ENCODE peak calls at places on chromosomes 1 and 21, in six cellular contexts. I is PC-9; X is aorta; Z is naive thymus-derived CD4-positive, alpha-beta T cell; F is esophagus squamous epithelium; Q is endothelial cell of umbilical vein. J is an unnamed sample.
A peak's percentile ranks its signal among the peaks of the same experiment; 100 is the strongest.

GRCh38 chr1:7136166-7136953 is 351.1 kb downstream of the CAMTA1 start:
- DNase-seq in I (no peak), X (no peak), Z (no peak), F (no peak), Q (no peak), J (no peak)

GRCh38 chr1:86503477-86504129 is 34.9 kb downstream of the CLCA1 start:
- DNase-seq in I (no peak), X (peak; percentile 57), Z (no peak), F (no peak), Q (no peak), J (no peak)

GRCh38 chr1:150332651-150333290 is 11.4 kb downstream of the PRPF3 start:
- DNase-seq in I (no peak), X (no peak), Z (no peak), F (no peak), Q (no peak), J (no peak)

GRCh38 chr21:25487046-25487594 is 120.2 kb downstream of the MRPL39 start:
- DNase-seq in I (no peak), X (no peak), Z (no peak), F (no peak), Q (no peak), J (no peak)

GRCh38 chr1:209854196-209854595 is 26.4 kb downstream of the UTP25 start:
- DNase-seq in I (no peak), X (no peak), Z (no peak), F (no peak), Q (no peak), J (no peak)

GRCh38 chr1:239952348-239953307 is 139.1 kb upstream of the FMN2 start:
- DNase-seq in I (no peak), X (no peak), Z (no peak), F (no peak), Q (no peak), J (no peak)

GRCh38 chr1:20663969-20664715 is 3.0 kb upstream of the DDOST start:
- DNase-seq in I (no peak), X (no peak), Z (no peak), F (no peak), Q (no peak), J (no peak)

GRCh38 chr1:212077028-212077427 is 41.5 kb downstream of the DTL start:
- DNase-seq in I (no peak), X (no peak), Z (no peak), F (no peak), Q (peak; percentile 18), J (no peak)

GRCh38 chr1:247295274-247295684 is 36.4 kb downstream of the ZNF496 start:
- DNase-seq in I (no peak), X (no peak), Z (no peak), F (no peak), Q (no peak), J (no peak)

GRCh38 chr1:23936481-23937176 is 23.0 kb upstream of the PNRC2 start:
- DNase-seq in I (no peak), X (no peak), Z (no peak), F (no peak), Q (no peak), J (no peak)

GRCh38 chr21:39377444-39378050 is 28.7 kb upstream of the HMGN1 start:
- DNase-seq in I (peak; percentile 60), X (no peak), Z (no peak), F (no peak), Q (peak; percentile 49), J (no peak)

GRCh38 chr1:86487131-86487804 is 18.5 kb downstream of the CLCA1 start:
- DNase-seq in I (no peak), X (no peak), Z (no peak), F (no peak), Q (no peak), J (peak; percentile 80)

GRCh38 chr1:208189183-208189582 is 55.0 kb downstream of the PLXNA2 start:
- DNase-seq in I (peak; percentile 51), X (no peak), Z (no peak), F (no peak), Q (no peak), J (no peak)

GRCh38 chr1:236155841-236156503 is 13.6 kb downstream of the GPR137B start:
- DNase-seq in I (no peak), X (no peak), Z (no peak), F (no peak), Q (no peak), J (no peak)
- H3K4me3 ChIP-seq in I (no peak overlapping the region), X (no peak overlapping the region), Z (no peak overlapping the region), F (no peak overlapping the region), Q (no peak overlapping the region), J (no peak overlapping the region)

DNA sequence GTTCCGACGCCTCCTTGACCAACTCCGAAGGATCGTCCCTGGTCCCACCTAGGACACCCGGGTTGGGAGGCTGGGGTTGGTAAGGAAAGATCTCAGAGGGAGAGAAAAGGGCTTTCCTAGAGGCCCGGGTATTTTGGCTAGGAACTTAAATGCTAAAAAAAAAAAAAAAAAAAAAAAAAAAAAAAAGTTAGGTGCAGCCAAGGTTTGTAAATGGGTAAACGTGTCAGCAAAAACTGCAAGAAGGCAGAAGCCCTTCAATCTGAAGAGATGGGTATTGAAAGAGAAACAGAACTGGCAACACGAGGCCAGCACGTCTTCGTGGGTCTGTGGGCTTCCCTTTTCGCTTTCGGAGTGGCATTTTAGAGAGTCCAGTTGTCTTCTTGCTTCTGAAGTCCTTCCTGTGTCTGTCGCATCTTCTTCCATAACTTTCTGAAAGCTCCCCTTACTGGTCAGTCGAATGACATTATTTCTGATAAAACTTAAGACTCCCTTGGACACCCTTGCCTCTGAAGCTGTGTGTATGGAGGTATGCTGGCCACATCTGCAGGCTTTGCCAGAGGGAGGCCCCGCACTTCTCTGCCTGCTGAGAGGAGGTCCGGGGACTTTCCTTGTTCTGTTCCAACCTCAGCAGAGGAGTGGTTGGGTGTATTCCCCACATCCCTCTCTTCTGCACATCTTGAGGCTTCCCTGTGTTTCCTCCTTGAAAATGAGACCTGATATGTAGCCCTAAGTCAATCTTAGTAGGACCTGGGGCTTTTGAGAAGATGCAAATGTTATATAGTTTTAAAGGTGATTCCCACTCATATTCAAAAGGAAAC is 745 bp downstream of the RCSD1 start:
- DNase-seq in I (no peak), X (no peak), Z (peak; percentile 52), F (no peak), Q (no peak), J (no peak)
- H3K4me3 ChIP-seq in I (no peak overlapping the region), X (peak overlapping the region; percentile 65), Z (peak overlapping the region; percentile 73), F (peak overlapping the region; percentile 45), Q (no peak overlapping the region), J (peak overlapping the region; percentile 39)

DNA sequence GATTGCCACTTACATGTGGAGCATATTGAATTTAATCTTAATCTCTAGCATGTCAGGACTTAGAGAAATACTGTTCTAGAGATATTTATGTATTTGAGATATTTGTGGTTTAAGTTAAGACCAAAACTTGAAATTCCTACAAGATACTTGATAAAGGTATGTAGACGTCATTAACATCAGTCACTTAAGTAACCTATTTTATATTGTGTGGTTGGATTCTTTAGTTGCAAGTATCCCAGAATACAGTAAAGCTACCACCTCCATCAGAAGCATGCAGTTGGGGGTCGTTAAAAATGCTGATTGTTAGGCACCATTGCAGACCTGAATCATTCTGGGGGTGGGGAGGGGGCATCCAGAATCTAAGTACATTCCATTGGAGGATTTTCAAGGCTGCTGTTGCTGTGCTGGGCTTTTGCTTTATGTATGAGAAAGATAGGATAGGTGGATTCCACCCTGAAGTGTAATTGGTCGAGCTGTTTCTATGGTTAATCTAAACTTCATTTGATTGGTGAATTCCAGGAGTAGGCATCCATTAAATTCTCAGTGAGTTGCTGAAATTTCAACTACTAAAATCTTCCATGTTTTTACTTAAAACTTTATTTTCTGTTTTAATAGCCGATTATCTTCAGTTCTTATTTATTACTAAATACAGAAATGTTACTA is 4.0 kb downstream of the H3-3A start:
- DNase-seq in I (no peak), X (no peak), Z (no peak), F (no peak), Q (no peak), J (no peak)
- H3K4me3 ChIP-seq in I (no peak overlapping the region), X (no peak overlapping the region), Z (peak overlapping the region; percentile 80), F (no peak overlapping the region), Q (no peak overlapping the region), J (no peak overlapping the region)

DNA sequence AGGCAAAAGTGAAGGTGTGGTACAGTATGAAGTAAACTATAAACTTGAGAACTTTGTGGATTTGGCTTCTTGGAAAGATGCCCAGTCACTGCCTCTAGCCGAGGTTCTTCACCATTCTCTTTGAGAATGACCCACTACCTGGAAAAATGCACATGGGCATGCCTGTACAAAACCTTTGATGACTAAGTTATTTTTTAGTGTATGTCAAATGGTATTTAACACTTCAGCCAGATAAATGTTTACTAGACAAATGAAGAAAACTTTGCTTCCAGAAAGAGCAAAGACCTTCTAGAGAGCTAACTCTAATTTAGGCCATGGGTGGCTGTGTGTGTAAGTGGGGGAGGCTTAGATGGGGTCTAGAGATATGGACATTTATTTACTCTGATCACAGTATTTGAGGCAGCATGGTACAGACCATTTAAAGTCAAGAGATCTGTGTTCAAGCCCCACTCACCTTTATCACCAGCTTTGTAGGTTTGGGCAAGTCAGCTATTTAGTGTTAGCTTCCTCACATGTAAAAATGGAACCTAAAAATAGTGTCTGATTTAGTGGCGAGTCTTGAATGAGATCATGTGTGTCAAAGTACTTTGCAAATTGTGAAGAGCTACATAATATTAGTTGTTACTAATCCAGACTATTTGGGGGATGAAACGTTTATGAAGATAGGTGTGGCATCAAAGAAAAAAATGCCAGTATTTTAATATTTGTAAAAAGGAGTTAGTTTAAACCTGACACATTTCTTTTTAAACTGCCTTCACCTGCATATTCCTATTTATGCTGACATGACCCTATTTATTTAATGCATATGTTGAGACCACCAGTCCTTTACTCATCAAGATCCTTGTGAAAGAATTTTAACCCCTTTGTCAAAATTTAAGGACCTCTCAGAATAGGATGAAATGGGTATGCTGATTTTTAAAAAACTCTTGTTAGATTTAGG is 20.2 kb downstream of the NFYC start:
- DNase-seq in I (peak; percentile 82), X (no peak), Z (no peak), F (no peak), Q (peak; percentile 42), J (peak; percentile 90)
- H3K4me3 ChIP-seq in I (peak overlapping the region; percentile 17), X (no peak overlapping the region), Z (no peak overlapping the region), F (no peak overlapping the region), Q (peak overlapping the region; percentile 7), J (peak overlapping the region; percentile 76)

DNA sequence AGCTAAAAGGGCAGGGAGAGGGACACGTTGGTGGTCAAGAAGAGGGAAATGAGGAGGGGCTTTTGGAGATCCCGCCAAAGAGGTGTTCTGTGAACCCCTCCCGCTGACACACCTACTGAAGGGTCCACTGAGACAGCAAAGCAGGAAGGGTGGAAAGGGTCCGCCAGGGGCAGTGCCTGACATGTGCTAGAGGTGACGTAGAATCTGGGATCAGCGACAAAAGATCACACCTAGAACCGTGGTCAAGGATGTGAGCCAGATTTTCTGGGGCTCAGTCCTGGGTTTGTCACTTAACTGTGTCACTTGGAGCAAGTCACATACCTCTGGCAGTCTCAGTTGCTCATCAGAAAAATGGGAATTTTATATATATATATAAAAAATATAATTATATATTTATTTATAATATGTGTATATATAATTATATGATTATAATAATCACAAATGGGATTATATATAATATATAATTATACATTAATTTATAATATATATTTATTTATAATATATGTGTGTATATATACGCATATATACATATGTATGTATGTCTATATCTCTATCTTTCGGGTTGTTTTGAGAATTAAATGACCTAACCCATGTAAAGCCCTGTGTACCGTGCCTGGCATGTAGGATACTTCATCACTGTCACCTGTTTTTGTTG is 34.9 kb upstream of the ATP5PO start:
- DNase-seq in I (no peak), X (no peak), Z (peak; percentile 11), F (no peak), Q (no peak), J (no peak)
- H3K4me3 ChIP-seq in I (no peak overlapping the region), X (no peak overlapping the region), Z (peak overlapping the region; percentile 36), F (no peak overlapping the region), Q (no peak overlapping the region), J (no peak overlapping the region)